ENCODE peak calls at places on chromosomes 4 and X, in six cellular contexts. One of them, this sample, is unnamed.

GRCh38 chr4:186831574-186831973 is 107.9 kb upstream of the FAT1 start:
- DNase-seq in effector CD4-positive, alpha-beta T cell: no peak
- DNase-seq in HepG2: no peak
- DNase-seq in endothelial cell of umbilical vein: no peak
- DNase-seq in NCI-H1092: no peak
- DNase-seq in C1 segment of cervical spinal cord: no peak
- DNase-seq in this sample: no peak

GRCh38 chrX:39903937-39904336 is 193.8 kb downstream of the BCOR start:
- DNase-seq in effector CD4-positive, alpha-beta T cell: no peak
- DNase-seq in HepG2: no peak
- DNase-seq in endothelial cell of umbilical vein: no peak
- DNase-seq in NCI-H1092: no peak
- DNase-seq in C1 segment of cervical spinal cord: no peak
- DNase-seq in this sample: no peak

GRCh38 chr4:106362426-106362825 is 6.2 kb downstream of the GIMD1 start:
- DNase-seq in effector CD4-positive, alpha-beta T cell: no peak
- DNase-seq in HepG2: no peak
- DNase-seq in endothelial cell of umbilical vein: no peak
- DNase-seq in NCI-H1092: no peak
- DNase-seq in C1 segment of cervical spinal cord: no peak
- DNase-seq in this sample: no peak

GRCh38 chr4:77220841-77221613 is 64.0 kb downstream of the CCNG2 start:
- DNase-seq in effector CD4-positive, alpha-beta T cell: no peak
- DNase-seq in HepG2: no peak
- DNase-seq in endothelial cell of umbilical vein: no peak
- DNase-seq in NCI-H1092: no peak
- DNase-seq in C1 segment of cervical spinal cord: no peak
- DNase-seq in this sample: no peak

GRCh38 chrX:110341189-110342035 is 17.2 kb upstream of the RTL9 start:
- DNase-seq in effector CD4-positive, alpha-beta T cell: no peak
- DNase-seq in HepG2: no peak
- DNase-seq in endothelial cell of umbilical vein: no peak
- DNase-seq in NCI-H1092: no peak
- DNase-seq in C1 segment of cervical spinal cord: no peak
- DNase-seq in this sample: no peak

GRCh38 chr4:48669086-48669485 is 111.0 kb downstream of the FRYL start:
- DNase-seq in effector CD4-positive, alpha-beta T cell: no peak
- DNase-seq in HepG2: no peak
- DNase-seq in endothelial cell of umbilical vein: no peak
- DNase-seq in NCI-H1092: no peak
- DNase-seq in C1 segment of cervical spinal cord: no peak
- DNase-seq in this sample: no peak

GRCh38 chrX:136812286-136812685 is 31.6 kb upstream of the ARHGEF6 start:
- DNase-seq in effector CD4-positive, alpha-beta T cell: no peak
- DNase-seq in HepG2: no peak
- DNase-seq in endothelial cell of umbilical vein: no peak
- DNase-seq in NCI-H1092: no peak
- DNase-seq in C1 segment of cervical spinal cord: no peak
- DNase-seq in this sample: no peak

GRCh38 chr4:58514299-58514698 is 1404.1 kb upstream of the IGFBP7 start:
- DNase-seq in effector CD4-positive, alpha-beta T cell: no peak
- DNase-seq in HepG2: no peak
- DNase-seq in endothelial cell of umbilical vein: no peak
- DNase-seq in NCI-H1092: no peak
- DNase-seq in C1 segment of cervical spinal cord: no peak
- DNase-seq in this sample: no peak

GRCh38 chr4:133136833-133137232 is 12.3 kb upstream of the PCDH10 start:
- DNase-seq in effector CD4-positive, alpha-beta T cell: no peak
- DNase-seq in HepG2: no peak
- DNase-seq in endothelial cell of umbilical vein: peak; percentile 35
- DNase-seq in NCI-H1092: no peak
- DNase-seq in C1 segment of cervical spinal cord: no peak
- DNase-seq in this sample: no peak

GRCh38 chr4:75598390-75598789 is 31.9 kb downstream of the CDKL2 start:
- DNase-seq in effector CD4-positive, alpha-beta T cell: no peak
- DNase-seq in HepG2: no peak
- DNase-seq in endothelial cell of umbilical vein: no peak
- DNase-seq in NCI-H1092: no peak
- DNase-seq in C1 segment of cervical spinal cord: no peak
- DNase-seq in this sample: no peak

This sample was measured in caudate nucleus.